ENCODE peak calls at places on chromosome X, in four cellular contexts. J is H1, P is HepG2, M is GM12878. H is an unnamed sample.

GRCh38 chrX:102832661-102833060 is 104.4 kb upstream of the RAB40AL start:
- DNase-seq in J (no peak), P (no peak), M (no peak), H (no peak)

GRCh38 chrX:115023139-115023538 is 5.7 kb upstream of the IL13RA2 start:
- DNase-seq in J (no peak), P (no peak), M (no peak), H (no peak)

GRCh38 chrX:150907474-150907873 is 9.0 kb upstream of the CD99L2 start:
- DNase-seq in J (no peak), P (no peak), M (no peak), H (no peak)

GRCh38 chrX:126165721-126166401 is at the start of gene DCAF12L2:
- DNase-seq in J (no peak), P (no peak), M (no peak), H (no peak)

GRCh38 chrX:21955398-21956189 is 15.1 kb downstream of the SMS start:
- DNase-seq in J (no peak), P (no peak), M (no peak), H (no peak)

GRCh38 chrX:1239681-1240142 is 27.3 kb upstream of the CRLF2 start:
- DNase-seq in J (no peak), P (no peak), M (peak; percentile 68), H (no peak)

GRCh38 chrX:70128071-70128470 is 5.2 kb upstream of the IGBP1 start:
- DNase-seq in J (no peak), P (no peak), M (no peak), H (no peak)

GRCh38 chrX:143633530-143634372 is 2.1 kb downstream of the SLITRK4 start:
- DNase-seq in J (no peak), P (no peak), M (no peak), H (no peak)

GRCh38 chrX:45351478-45351877 is 150.8 kb upstream of the DIPK2B start:
- DNase-seq in J (no peak), P (no peak), M (no peak), H (no peak)

GRCh38 chrX:21666679-21667078 is 8.5 kb upstream of the KLHL34 start:
- DNase-seq in J (no peak), P (no peak), M (no peak), H (no peak)

GRCh38 chrX:136126892-136127406 is 20.4 kb upstream of the FHL1 start:
- DNase-seq in J (no peak), P (no peak), M (no peak), H (no peak)

GRCh38 chrX:136353519-136354095 is 52.8 kb downstream of the ADGRG4 start:
- DNase-seq in J (no peak), P (no peak), M (no peak), H (no peak)

GRCh38 chrX:155048997-155049619 is 21.8 kb downstream of the CMC4 start:
- DNase-seq in J (no peak), P (peak; percentile 35), M (no peak), H (peak; percentile 77)

GRCh38 chrX:34656842-34657780 is at the start of gene TMEM47:
- DNase-seq in J (peak; percentile 68), P (no peak), M (no peak), H (peak; percentile 71)

GRCh38 chrX:100830547-100830946 is 10.4 kb downstream of the CSTF2 start:
- DNase-seq in J (no peak), P (no peak), M (peak; percentile 9), H (no peak)

GRCh38 chrX:151386838-151387459 is 10.1 kb upstream of the VMA21 start:
- DNase-seq in J (no peak), P (no peak), M (no peak), H (no peak)

GRCh38 chrX:134373736-134374135 is 86.2 kb upstream of the HPRT1 start:
- DNase-seq in J (no peak), P (no peak), M (no peak), H (no peak)

GRCh38 chrX:110056419-110056818 is 53.5 kb downstream of the TMEM164 start:
- DNase-seq in J (no peak), P (no peak), M (no peak), H (no peak)

DNA sequence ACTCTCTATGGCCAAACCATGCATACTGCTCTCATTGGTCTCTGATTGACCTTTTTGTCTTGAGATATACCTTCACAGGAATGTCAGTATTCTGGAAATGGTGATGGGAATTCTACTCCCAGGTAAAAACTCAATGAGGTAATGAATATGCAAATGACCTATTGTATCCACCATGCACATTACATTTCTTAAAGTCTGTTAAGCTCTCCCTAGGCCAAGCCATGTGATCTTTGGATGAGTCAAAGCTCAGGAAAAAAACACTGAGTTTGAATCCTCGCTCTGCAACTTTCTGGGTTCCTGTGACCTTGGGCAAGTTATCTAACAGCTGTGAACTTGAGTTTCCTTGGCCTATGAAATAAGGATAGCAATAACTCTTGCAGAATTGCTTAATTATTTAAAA is 175.4 kb downstream of the PPP1R2C start:
- DNase-seq in J (no peak), P (no peak), M (no peak), H (no peak)
- TF ChIP-seq SP1 in J (no peak), P (no peak), M (no peak), H (no peak)

GRCh38 chrX:39850630-39851152 is 247.1 kb downstream of the BCOR start:
- DNase-seq in J (no peak), P (no peak), M (no peak), H (no peak)

GRCh38 chrX:39846460-39846859 is 251.3 kb downstream of the BCOR start:
- DNase-seq in J (no peak), P (no peak), M (no peak), H (no peak)

GRCh38 chrX:39848900-39849299 is 248.9 kb downstream of the BCOR start:
- DNase-seq in J (no peak), P (no peak), M (no peak), H (no peak)

GRCh38 chrX:39850209-39850608 is 247.5 kb downstream of the BCOR start:
- DNase-seq in J (no peak), P (no peak), M (no peak), H (no peak)

DNA sequence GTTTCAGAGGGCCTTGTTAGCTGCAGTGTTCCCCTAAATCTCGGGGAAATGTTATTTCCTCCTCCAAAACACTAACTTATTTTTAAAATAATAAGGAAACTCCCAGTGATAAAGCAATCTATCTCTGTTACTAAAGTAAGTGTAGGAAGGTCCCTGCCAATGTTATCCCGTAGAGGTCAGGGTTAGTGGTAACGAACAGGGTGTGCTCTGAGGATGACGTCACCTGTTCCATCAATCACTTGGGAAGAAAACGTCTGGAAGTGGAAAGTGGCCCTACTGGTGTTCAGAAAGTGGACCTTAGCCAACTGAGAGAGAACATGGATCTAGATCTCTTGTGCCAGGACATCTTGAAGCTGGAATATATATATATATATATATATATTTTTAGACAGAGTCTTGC is 249.5 kb downstream of the BCOR start:
- DNase-seq in J (no peak), P (no peak), M (no peak), H (peak; percentile 39)
- TF ChIP-seq SUZ12 in J (no peak), P (no peak), M (no peak), H (no peak)

GRCh38 chrX:25618248-25618647 is 519.9 kb upstream of the MAGEB18 start:
- DNase-seq in J (no peak), P (no peak), M (no peak), H (no peak)
- TF ChIP-seq SP1 in J (no peak), P (no peak), M (no peak), H (no peak)

DNA sequence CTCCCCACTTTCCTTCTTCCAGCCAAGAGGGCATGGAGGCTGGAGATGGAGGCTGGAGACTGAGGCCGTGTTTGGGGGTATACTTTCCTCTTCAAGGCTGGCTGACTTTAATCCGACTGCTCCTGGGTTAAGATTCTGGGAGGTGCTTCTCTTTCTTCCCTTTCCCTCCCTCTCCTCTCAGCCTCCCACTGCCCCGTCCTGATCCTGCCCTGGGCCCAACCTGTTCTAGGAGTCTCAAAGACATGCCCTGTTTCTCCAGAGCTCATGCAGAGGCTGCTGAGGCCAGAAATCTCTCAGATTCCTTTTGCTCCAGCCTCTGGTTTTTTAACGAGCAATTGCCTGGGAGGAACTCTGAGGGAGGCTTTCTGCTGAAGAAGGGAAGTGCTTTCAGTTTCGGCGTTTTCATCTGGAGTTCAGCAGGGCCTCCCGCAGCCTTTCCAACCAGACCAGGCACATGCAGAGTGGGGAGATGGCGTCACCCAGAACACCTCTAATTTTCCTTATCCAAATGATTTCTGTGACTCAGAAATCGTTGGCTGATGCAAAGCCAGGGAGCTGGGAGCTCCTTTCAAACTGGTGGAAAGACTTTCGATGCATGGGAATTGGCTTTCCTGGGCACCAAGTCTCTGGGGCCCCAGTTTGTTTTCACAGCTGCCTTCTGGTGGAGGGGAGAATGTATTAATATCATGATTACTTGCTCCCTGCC is 34.5 kb upstream of the FAM9C start:
- DNase-seq in J (no peak), P (no peak), M (no peak), H (no peak)
- TF ChIP-seq SUZ12 in J (no peak), P (no peak), M (no peak), H (no peak)

DNA sequence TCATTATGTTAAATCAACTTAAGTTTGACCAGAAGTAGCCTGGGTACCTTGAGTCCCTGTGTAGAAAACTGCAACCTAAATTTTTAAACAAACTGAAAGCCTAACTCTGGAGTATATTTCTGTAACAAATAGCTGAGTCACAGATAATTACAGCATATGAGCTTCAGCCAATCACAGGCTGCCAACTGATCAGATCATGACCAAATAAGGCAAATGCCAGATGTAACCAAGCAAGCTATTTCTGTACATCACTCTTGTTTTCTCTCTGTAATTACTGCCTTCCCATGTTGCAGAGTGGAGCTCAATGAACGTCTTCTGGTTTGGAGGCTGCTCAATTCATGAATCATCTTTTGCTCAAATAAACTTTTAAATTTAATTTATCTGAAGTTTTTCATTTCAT is 980.9 kb upstream of the DIAPH2 start:
- DNase-seq in J (no peak), P (no peak), M (no peak), H (no peak)
- TF ChIP-seq SP1 in J (no peak), P (no peak), M (no peak), H (no peak)

GRCh38 chrX:24646745-24647182 is 383 bp downstream of the PCYT1B start:
- DNase-seq in J (peak; percentile 2), P (no peak), M (no peak), H (peak; percentile 17)
- TF ChIP-seq SUZ12 in J (no peak), P (no peak), M (no peak), H (no peak)